ENCODE peak calls at places on chromosomes 6 and 20, in six cellular contexts. O, Q, J, H, V and R are unnamed samples.

GRCh38 chr20:1434571-1435336 is 31.9 kb downstream of the NSFL1C start:
- DNase-seq in V (no peak), O (no peak), H (peak; percentile 54), J (peak; percentile 94), Q (peak; percentile 75), R (no peak)

GRCh38 chr6:131532476-131533108 is 40.4 kb upstream of the ARG1 start:
- DNase-seq in O (no peak), Q (no peak), V (no peak), J (no peak), H (no peak), R (no peak)

GRCh38 chr6:130032758-130033323 is 14.5 kb downstream of the L3MBTL3 start:
- DNase-seq in O (no peak), H (no peak), V (no peak), J (no peak), Q (no peak), R (no peak)

GRCh38 chr20:1568166-1568490 is 10.6 kb upstream of the SIRPD start:
- DNase-seq in O (no peak), V (no peak), Q (no peak), J (no peak), H (no peak), R (no peak)

GRCh38 chr6:56065408-56065807 is 182.0 kb downstream of the COL21A1 start:
- DNase-seq in Q (no peak), O (no peak), J (no peak), V (no peak), H (no peak), R (no peak)

GRCh38 chr20:33796907-33797544 is 14.1 kb upstream of the CHMP4B start:
- DNase-seq in H (no peak), V (no peak), O (peak; percentile 36), Q (no peak), J (no peak), R (no peak)

GRCh38 chr20:52103911-52104545 is 87.6 kb downstream of the ZFP64 start:
- DNase-seq in O (no peak), V (no peak), H (peak; percentile 85), J (peak; percentile 11), Q (no peak), R (no peak)

GRCh38 chr6:168937061-168937460 is 316.6 kb downstream of the THBS2 start:
- DNase-seq in V (no peak), J (peak; percentile 18), H (no peak), O (no peak), Q (no peak), R (no peak)

DNA sequence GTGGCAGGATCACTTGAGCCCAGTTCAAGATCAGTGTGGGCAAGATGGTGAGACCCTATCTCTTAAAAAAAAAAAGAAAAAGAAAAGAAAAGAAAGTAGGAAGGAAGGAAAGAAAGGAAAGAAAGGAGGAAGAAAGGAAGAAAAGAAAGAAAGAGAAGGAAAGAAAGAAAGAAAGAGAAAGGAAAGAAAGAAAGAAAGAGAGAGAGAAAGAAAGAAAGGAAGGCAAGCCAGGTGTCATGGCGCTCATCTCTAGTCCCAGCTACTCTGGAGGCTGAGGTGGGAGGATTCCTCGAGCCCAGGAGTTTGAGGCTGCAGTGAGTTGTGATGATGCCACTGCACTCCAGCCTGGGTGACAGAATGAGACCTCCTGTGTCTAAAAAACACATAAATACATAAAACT is 11.5 kb upstream of the SRC start:
- DNase-seq in Q (no peak), O (no peak), J (no peak), H (no peak), V (no peak), R (no peak)
- TF ChIP-seq CTCF in Q (no peak), O (no peak), J (no peak), H (no peak), V (no peak), R (no peak)

GRCh38 chr20:59745201-59745600 is 140.9 kb downstream of the PHACTR3 start:
- DNase-seq in Q (no peak), O (no peak), J (no peak), V (no peak), H (no peak), R (no peak)

GRCh38 chr20:59743308-59743707 is 139.0 kb downstream of the PHACTR3 start:
- DNase-seq in J (no peak), V (no peak), H (no peak), O (no peak), Q (no peak), R (no peak)

GRCh38 chr20:59742351-59743095 is 138.2 kb downstream of the PHACTR3 start:
- DNase-seq in J (no peak), H (no peak), Q (no peak), O (no peak), V (no peak), R (no peak)

GRCh38 chr20:59744756-59745155 is 140.4 kb downstream of the PHACTR3 start:
- DNase-seq in H (no peak), Q (no peak), J (no peak), O (no peak), V (no peak), R (no peak)

DNA sequence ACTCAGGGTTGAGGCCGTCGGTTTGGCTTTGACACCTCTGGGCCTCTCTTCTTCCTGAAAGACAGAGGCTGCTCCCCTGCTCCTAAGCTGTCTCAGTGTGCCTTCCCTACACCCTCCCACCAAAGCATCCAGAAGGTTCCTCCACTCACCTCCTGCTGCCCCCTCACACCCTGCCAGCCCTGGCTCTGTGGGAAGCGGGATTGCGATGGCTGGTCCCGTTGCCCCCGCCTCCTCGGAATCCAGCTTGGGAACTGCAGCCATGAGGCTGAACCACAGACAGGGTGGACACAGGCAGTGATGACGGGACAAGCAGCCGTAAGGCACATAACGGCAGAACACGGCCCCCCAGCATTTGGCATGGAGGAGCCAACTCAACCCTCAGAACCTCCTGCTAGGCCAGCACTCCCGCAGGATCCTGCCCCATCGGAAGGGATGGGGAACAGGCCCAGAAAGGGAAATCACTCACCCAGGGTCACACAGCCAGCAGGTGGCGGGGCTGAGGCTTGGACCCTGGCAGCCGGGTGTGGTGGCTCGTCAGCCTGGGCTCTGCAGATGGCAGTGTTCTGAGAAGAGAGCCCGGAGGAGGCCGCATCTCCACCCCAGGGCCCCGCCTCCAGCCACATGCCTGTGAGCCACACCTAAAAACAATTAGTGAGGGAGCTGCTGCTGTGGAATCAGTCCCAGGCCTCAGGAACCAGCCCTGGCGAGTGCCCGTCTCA is 139.6 kb downstream of the PHACTR3 start:
- DNase-seq in Q (no peak), O (peak; percentile 27), H (peak; percentile 56), J (no peak), V (no peak), R (no peak)
- TF ChIP-seq CTCF in Q (no peak), O (no peak), H (peak; percentile 33), J (no peak), V (no peak), R (peak; percentile 23)

GRCh38 chr6:15775741-15776140 is 112.9 kb upstream of the DTNBP1 start:
- DNase-seq in O (no peak), H (no peak), V (no peak), J (peak; percentile 7), Q (no peak), R (no peak)

GRCh38 chr6:15769471-15770088 is 106.8 kb upstream of the DTNBP1 start:
- DNase-seq in J (no peak), V (no peak), O (no peak), Q (no peak), H (no peak), R (no peak)

GRCh38 chr6:15774011-15774410 is 111.2 kb upstream of the DTNBP1 start:
- DNase-seq in H (no peak), Q (no peak), J (no peak), O (no peak), V (no peak), R (no peak)

GRCh38 chr6:15775076-15775634 is 112.3 kb upstream of the DTNBP1 start:
- DNase-seq in J (no peak), Q (no peak), H (no peak), V (no peak), O (no peak), R (no peak)

DNA sequence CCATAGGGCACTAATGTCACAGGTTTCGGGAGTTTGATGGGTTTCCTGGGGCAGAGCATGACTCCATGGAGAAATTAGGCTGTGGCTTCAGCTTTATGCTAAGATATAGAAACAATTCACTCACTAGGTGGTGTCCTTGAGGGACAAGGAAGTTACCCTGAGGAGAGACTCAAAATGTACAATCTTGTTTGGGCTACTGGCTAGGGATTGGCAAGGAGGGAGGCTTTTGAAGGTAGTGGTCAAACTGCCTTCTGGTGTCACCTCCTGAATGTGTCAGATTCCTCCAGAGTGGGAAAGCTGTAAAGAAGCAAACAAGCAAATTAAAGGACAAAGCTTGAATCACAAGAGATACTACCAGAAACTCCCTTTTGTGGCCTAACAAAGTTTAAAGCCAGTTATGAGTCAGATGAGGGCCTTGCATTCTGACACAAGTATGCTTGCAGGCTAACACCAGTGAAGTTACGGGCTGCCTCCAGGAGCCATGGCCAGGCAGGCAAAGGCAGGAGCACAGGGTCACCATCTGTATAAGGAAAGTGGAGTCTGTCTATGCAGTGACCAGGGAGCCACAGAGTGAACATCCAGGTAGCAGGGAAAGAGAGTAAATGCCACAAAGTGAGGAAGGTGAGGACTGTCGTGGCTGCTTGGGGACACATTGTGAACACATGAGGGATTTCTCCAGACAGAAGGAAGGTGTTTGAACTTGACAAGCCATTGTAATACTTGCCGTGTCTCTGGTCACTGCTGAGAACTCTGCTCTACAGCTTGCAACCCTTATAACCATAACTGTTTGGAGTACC is 107.7 kb upstream of the DTNBP1 start:
- DNase-seq in Q (no peak), O (no peak), H (no peak), V (no peak), J (peak; percentile 12), R (no peak)
- TF ChIP-seq CTCF in Q (no peak), O (no peak), H (no peak), V (no peak), J (no peak), R (no peak)

DNA sequence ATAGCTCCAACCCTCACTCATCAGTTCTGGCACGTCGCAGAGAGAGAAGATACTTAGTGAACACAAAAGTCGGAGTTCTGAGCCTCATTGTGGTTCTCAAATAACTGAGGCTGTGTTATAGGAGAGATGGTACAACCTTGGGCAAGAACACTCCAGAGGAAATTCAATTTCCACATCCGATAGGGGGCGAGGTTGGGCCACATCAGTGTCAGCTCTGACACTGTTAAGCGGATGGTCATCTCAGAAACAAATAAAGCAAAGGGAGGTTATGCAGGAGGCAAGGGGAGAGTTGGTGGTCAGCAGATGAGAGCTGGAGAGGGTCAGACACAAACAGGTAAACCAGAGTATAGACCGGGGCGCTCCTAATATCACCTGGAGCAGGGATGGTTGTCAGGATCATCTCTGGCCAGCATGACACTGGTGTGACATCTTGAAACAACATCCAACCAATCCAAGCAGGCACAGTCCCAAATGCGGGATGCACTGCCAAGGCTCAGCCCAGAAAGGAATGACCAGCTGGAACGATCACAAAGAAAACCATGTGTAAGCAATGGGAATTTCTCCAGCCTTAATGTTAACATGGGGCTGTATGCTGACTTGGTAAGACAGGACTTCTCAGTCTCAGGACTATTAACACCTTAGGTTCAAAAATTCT is 331.8 kb downstream of the HACE1 start:
- DNase-seq in O (peak; percentile 20), H (peak; percentile 62), V (peak; percentile 20), J (peak; percentile 77), Q (no peak), R (no peak)
- TF ChIP-seq CTCF in O (peak; percentile 24), H (peak; percentile 66), V (peak; percentile 56), J (peak; percentile 45), Q (no peak), R (peak; percentile 62)

GRCh38 chr6:41801380-41801779 is 13.9 kb downstream of the TOMM6 start:
- DNase-seq in H (peak; percentile 41), J (peak; percentile 60), O (peak; percentile 31), V (no peak), Q (no peak), R (no peak)
- TF ChIP-seq CTCF in H (peak; percentile 52), J (peak; percentile 85), O (peak; percentile 50), V (peak; percentile 65), Q (no peak), R (peak; percentile 63)